ENCODE peak calls at places on chromosome 12, in six cellular contexts. I is activated naive CD4-positive, alpha-beta T cell; H is cardiac septum; T is GM04504; X is lung; S is left cardiac atrium. Z is an unnamed sample.
A peak's percentile ranks its signal among the peaks of the same experiment; 100 is the strongest.

GRCh38 chr12:31274520-31275300 is 51.2 kb downstream of the SINHCAF start:
- DNase-seq in I (no peak), H (no peak), T (no peak), X (no peak), S (no peak), Z (no peak)

GRCh38 chr12:94585624-94586023 is 64.7 kb downstream of the TMCC3 start:
- DNase-seq in I (no peak), H (no peak), T (no peak), X (no peak), S (no peak), Z (no peak)

GRCh38 chr12:38149395-38150073 is 167.0 kb upstream of the ALG10B start:
- DNase-seq in I (no peak), H (no peak), T (no peak), X (no peak), S (no peak), Z (no peak)

GRCh38 chr12:64669270-64669842 is 59.1 kb downstream of the RASSF3 start:
- DNase-seq in I (no peak), H (peak; percentile 89), T (no peak), X (peak; percentile 38), S (peak; percentile 55), Z (no peak)

GRCh38 chr12:106248177-106248848 is 493 bp upstream of the CKAP4 start:
- DNase-seq in I (no peak), H (peak; percentile 85), T (peak; percentile 58), X (peak; percentile 63), S (peak; percentile 75), Z (peak; percentile 31)

GRCh38 chr12:119869720-119870119 is 7.4 kb downstream of the CIT start:
- DNase-seq in I (no peak), H (no peak), T (peak; percentile 83), X (no peak), S (peak; percentile 62), Z (no peak)

GRCh38 chr12:71636704-71637115 is 26.9 kb downstream of the ZFC3H1 start:
- DNase-seq in I (no peak), H (no peak), T (peak; percentile 21), X (no peak), S (no peak), Z (peak; percentile 26)

GRCh38 chr12:11773889-11774677 is 124.6 kb downstream of the ETV6 start:
- DNase-seq in I (no peak), H (no peak), T (no peak), X (no peak), S (peak; percentile 24), Z (no peak)

GRCh38 chr12:112932485-112933151 is 5.7 kb upstream of the OAS3 start:
- DNase-seq in I (no peak), H (no peak), T (no peak), X (no peak), S (no peak), Z (no peak)

GRCh38 chr12:47883663-47884195 is 21.1 kb downstream of the VDR start:
- DNase-seq in I (no peak), H (no peak), T (no peak), X (no peak), S (no peak), Z (no peak)

GRCh38 chr12:102406033-102406584 is 74.3 kb downstream of the IGF1 start:
- DNase-seq in I (no peak), H (no peak), T (peak; percentile 14), X (no peak), S (peak; percentile 27), Z (no peak)

GRCh38 chr12:22658214-22658613 is 33.2 kb downstream of the ETNK1 start:
- DNase-seq in I (no peak), H (no peak), T (peak; percentile 36), X (no peak), S (no peak), Z (no peak)

GRCh38 chr12:54596526-54596946 is 8.1 kb upstream of the PPP1R1A start:
- DNase-seq in I (peak; percentile 18), H (peak; percentile 74), T (peak; percentile 33), X (peak; percentile 60), S (peak; percentile 65), Z (peak; percentile 32)

GRCh38 chr12:57276935-57277563 is 26.1 kb upstream of the STAC3 start:
- DNase-seq in I (no peak), H (no peak), T (no peak), X (no peak), S (no peak), Z (no peak)

GRCh38 chr12:67918441-67918840 is 70.8 kb upstream of the IFNG-AS1 start:
- DNase-seq in I (no peak), H (no peak), T (no peak), X (no peak), S (no peak), Z (no peak)

GRCh38 chr12:64890873-64891468 is 66.5 kb downstream of the TBC1D30 start:
- DNase-seq in I (no peak), H (no peak), T (peak; percentile 28), X (no peak), S (no peak), Z (peak; percentile 33)

GRCh38 chr12:30973830-30974229 is 47.3 kb downstream of the TSPAN11 start:
- DNase-seq in I (no peak), H (no peak), T (no peak), X (no peak), S (no peak), Z (no peak)

GRCh38 chr12:108939594-108939993 is 59.7 kb downstream of the DAO start:
- DNase-seq in I (no peak), H (no peak), T (no peak), X (no peak), S (no peak), Z (no peak)

GRCh38 chr12:93901739-93902138 is 224.6 kb downstream of the CRADD start:
- DNase-seq in I (no peak), H (no peak), T (no peak), X (no peak), S (no peak), Z (no peak)

GRCh38 chr12:29376118-29376517 is 4.9 kb downstream of the ERGIC2 start:
- DNase-seq in I (no peak), H (no peak), T (no peak), X (no peak), S (no peak), Z (no peak)

Z was measured in smooth muscle cell of the brain vasculature.